ENCODE peak calls at places on chromosomes 13 and 19, in ten cellular contexts. N is IMR-90, S is breast epithelium, C is HepG2, H is ovary, B is esophagus squamous epithelium, P is adrenal gland, K is prostate gland, X is heart left ventricle, U is suprapubic skin. I is an unnamed sample. For H3K27me3, the result is how much of the 10 kb centered on the place peaks cover.

GRCh38 chr13:105220063-105220462 is 1315.4 kb downstream of the EFNB2 start:
- DNase-seq in X (no peak), N (peak), B (no peak), C (no peak), H (no peak), S (no peak), K (no peak), P (no peak), U (no peak), I (no peak)

GRCh38 chr19:49339364-49340068 is 4.3 kb downstream of the CD37 start:
- DNase-seq in B (no peak), K (peak), P (peak), U (peak), N (peak), C (no peak), X (peak), H (peak), S (peak), I (peak)

GRCh38 chr19:2852598-2852997 is 11.3 kb downstream of the ZNF555 start:
- DNase-seq in P (no peak), H (no peak), U (no peak), K (no peak), N (no peak), C (no peak), X (no peak), B (no peak), S (no peak), I (no peak)

GRCh38 chr13:78228940-78229339 is 310.3 kb upstream of the EDNRB start:
- DNase-seq in K (no peak), X (no peak), S (no peak), B (no peak), U (no peak), C (no peak), H (no peak), N (no peak), P (no peak), I (no peak)

GRCh38 chr13:41458939-41459753 is 1.8 kb downstream of the RGCC start:
- DNase-seq in S (peak), N (peak), X (peak), U (no peak), B (peak), H (no peak), C (peak), K (peak), P (no peak), I (no peak)

GRCh38 chr19:10848208-10848843 is at the start of gene C19orf38:
- DNase-seq in K (no peak), H (peak), C (no peak), B (no peak), P (no peak), U (no peak), S (no peak), N (no peak), X (no peak), I (no peak)

GRCh38 chr19:42129399-42130253 is 2.6 kb downstream of the POU2F2 start:
- DNase-seq in U (no peak), K (peak), X (no peak), N (peak), C (no peak), B (no peak), S (no peak), P (peak), H (no peak), I (peak)

GRCh38 chr13:77876176-77876575 is 42.5 kb downstream of the EDNRB start:
- DNase-seq in B (no peak), N (peak), P (no peak), U (no peak), X (no peak), S (no peak), H (no peak), C (no peak), K (no peak), I (no peak)

GRCh38 chr13:44103721-44104490 is 224.2 kb downstream of the LACC1 start:
- DNase-seq in X (no peak), C (no peak), B (no peak), K (peak), U (no peak), S (peak), P (no peak), H (peak), N (no peak), I (no peak)

GRCh38 chr13:113758651-113759524 is at the start of gene TMEM255B:
- DNase-seq in K (peak), B (peak), C (no peak), S (peak), X (peak), N (peak), H (peak), P (peak), U (peak), I (peak)

GRCh38 chr13:31756346-31756745 is 17.0 kb downstream of the RXFP2 start:
- DNase-seq in X (no peak), S (no peak), C (no peak), U (no peak), N (peak), B (no peak), K (no peak), H (no peak), P (no peak), I (no peak)

GRCh38 chr13:52921194-52921593 is 72.8 kb upstream of the PCDH8 start:
- DNase-seq in B (no peak), H (no peak), P (no peak), N (no peak), X (no peak), K (no peak), U (no peak), S (no peak), C (no peak), I (peak)

DNA sequence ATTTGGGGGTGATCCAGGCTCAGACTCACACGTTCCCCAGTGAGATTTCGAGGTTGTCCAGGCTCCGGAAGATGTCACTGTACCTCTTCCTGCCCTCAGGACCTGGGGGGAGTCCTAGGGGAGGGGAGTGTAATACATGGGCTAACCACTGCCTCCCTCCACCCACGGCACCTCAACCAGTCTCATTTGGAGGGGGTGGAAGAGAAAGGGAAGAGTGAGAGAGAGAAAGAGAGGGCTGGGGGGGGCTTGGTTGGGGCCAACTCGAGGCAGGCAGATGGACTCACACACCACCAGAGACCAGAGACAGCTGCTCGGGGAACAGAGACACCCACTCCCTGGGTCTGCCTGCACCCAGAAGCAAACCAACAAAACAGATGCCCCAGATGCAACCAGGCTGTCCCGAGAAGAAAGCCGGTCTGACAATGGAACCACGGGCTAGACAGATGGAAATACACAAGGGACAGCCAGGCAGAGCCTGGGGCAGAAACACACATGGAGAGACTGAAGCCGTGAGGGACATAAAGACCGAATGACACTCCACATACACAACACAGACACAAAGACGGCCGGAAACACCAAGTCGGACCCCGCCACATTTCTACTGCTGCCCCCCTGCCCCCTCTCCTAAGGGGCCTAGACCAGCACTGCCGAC is 825 bp downstream of the GMIP start:
- DNase-seq in B (no peak), U (peak), C (no peak), X (no peak), K (no peak), H (no peak), P (no peak), S (no peak), N (no peak), I (no peak)
- TF ChIP-seq POLR2A in B (no peak), U (no peak), C (no peak), X (no peak), K (no peak), H (no peak), P (no peak), S (no peak), N (no peak), I (no peak)

DNA sequence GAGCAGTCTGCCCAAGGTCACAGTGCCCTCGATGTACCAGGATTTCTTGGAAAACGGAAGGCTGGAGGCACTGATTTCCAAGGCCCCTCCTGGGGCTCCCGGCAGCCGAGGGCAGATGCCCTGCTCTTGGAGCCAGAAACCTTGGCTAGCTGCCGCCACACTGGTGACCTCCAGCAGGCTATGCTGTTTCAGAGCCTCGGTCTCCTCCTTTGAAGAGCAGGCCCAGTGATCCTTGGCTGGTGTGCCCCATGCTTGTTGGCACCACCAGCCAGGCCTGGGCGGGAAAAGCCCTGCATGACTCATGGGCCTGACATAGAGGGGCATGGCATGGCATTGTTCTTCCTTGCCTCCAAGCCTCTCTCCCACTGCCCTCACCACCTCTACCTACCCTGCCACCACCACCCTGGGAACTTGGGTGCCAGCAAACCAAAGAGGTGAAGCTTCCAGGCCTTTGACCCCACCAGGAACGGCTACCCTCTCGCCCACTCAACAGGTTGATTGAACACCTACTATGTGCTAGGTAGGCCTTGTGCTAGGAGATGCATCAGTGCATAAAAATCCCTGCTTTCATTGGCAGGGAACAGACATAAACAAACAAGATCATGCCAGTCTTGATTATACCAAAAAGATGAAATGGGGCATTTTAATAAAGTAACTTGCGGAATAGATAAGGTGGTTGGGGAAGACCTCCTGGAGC is 1.6 kb upstream of the CLEC11A start:
- DNase-seq in H (peak), C (no peak), N (no peak), P (peak), X (no peak), B (no peak), U (no peak), K (no peak), S (no peak), I (no peak)
- H3K27me3 ChIP-seq in H (under half), C (half or more), N (under half), P (under half), X (half or more), B (under half), U (under half), K (under half), S (under half), I (under half)

GRCh38 chr19:45508681-45508930 is 1.3 kb downstream of the VASP start:
- DNase-seq in X (no peak), S (no peak), U (no peak), B (no peak), H (peak), P (no peak), K (no peak), N (no peak), C (no peak), I (no peak)

GRCh38 chr19:45506991-45507863 is at the start of gene VASP:
- DNase-seq in U (peak), P (peak), S (peak), C (peak), K (peak), X (peak), H (peak), B (peak), N (peak), I (peak)

GRCh38 chr19:45509692-45510015 is 2.4 kb downstream of the VASP start:
- DNase-seq in X (no peak), P (no peak), H (no peak), K (no peak), S (no peak), N (no peak), U (no peak), B (no peak), C (no peak), I (no peak)

GRCh38 chr19:45507864-45508680 is 793 bp downstream of the VASP start:
- DNase-seq in B (no peak), U (no peak), P (peak), X (peak), S (peak), K (peak), H (peak), N (no peak), C (no peak), I (no peak)

DNA sequence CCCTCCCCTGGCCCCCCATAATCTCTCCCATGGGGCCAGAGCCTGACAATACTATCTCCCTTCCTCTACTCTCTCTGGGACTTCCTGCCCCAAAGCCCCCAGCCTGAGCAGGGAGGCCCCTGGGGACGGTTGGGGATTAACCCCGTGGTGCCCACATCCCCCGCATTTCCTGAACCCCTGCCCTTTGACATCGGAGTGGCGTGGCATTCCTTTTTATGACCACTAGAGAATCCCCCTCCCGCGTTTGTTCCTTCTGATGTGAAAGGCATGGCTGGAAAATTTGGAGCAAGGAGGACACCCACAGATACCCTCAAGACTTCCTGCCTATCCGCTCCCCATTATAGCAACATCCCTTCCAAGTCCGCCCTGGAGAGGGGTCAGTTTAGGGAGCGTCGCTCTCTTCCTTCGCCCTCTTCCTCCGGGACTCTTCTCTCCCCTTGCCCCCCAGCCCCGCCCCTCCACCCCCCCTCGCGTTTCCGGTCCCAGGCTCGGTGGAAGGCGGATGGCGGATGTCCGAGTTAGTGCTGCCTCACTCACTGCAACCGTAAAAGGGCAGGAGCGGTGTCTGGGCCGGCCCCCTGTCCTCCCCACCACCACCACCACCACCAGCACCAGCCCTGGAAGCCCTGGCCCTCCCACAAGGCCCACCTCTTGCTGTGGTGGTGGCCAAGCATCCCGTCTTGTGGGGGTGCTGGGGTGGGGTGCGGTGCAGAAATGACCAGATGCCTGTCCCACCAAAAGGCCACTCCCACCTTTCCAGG is 1.8 kb downstream of the VASP start:
- DNase-seq in S (peak), N (peak), H (peak), P (peak), K (peak), C (peak), U (no peak), X (peak), B (no peak), I (peak)
- TF ChIP-seq POLR2A in S (no peak), N (peak), H (no peak), P (no peak), K (peak), C (peak), U (no peak), X (no peak), B (no peak), I (no peak)

GRCh38 chr19:54806516-54806838 is 3.1 kb downstream of the KIR2DL4 start:
- DNase-seq in B (no peak), P (no peak), N (no peak), H (no peak), K (no peak), X (no peak), C (no peak), S (no peak), U (no peak), I (no peak)

GRCh38 chr19:54805665-54806515 is 2.5 kb downstream of the KIR2DL4 start:
- DNase-seq in K (no peak), H (no peak), U (no peak), P (no peak), S (no peak), N (no peak), B (no peak), C (no peak), X (no peak), I (no peak)

GRCh38 chr19:54804571-54804970 is 1.2 kb downstream of the KIR2DL4 start:
- DNase-seq in N (no peak), K (no peak), P (no peak), B (no peak), U (no peak), S (no peak), C (no peak), X (no peak), H (no peak), I (no peak)

GRCh38 chr19:54803410-54803809 is at the start of gene KIR2DL4:
- DNase-seq in P (no peak), B (no peak), C (no peak), H (no peak), K (no peak), N (no peak), X (no peak), U (no peak), S (no peak), I (no peak)

GRCh38 chr19:54804101-54804500 is 691 bp downstream of the KIR2DL4 start:
- DNase-seq in H (no peak), N (no peak), K (no peak), X (no peak), S (no peak), P (no peak), B (no peak), U (no peak), C (no peak), I (no peak)
- H3K27me3 ChIP-seq in H (under half), N (under half), K (under half), X (under half), S (under half), P (under half), B (under half), U (under half), C (under half), I (under half)

GRCh38 chr19:27795369-27795768 is 1417.6 kb downstream of the UQCRFS1 start:
- DNase-seq in H (no peak), N (no peak), C (no peak), X (no peak), S (no peak), U (no peak), B (no peak), K (no peak), P (no peak), I (no peak)

GRCh38 chr19:27793644-27794443 is 1419.1 kb downstream of the UQCRFS1 start:
- DNase-seq in X (peak), H (peak), U (peak), S (peak), K (peak), B (peak), P (peak), N (peak), C (peak), I (peak)

GRCh38 chr19:27794444-27795042 is 1418.4 kb downstream of the UQCRFS1 start:
- DNase-seq in K (no peak), B (no peak), C (peak), H (no peak), X (peak), S (no peak), P (peak), U (no peak), N (peak), I (no peak)

GRCh38 chr19:27792576-27793127 is 1420.3 kb downstream of the UQCRFS1 start:
- DNase-seq in U (no peak), K (no peak), H (no peak), N (no peak), C (no peak), B (no peak), X (no peak), S (no peak), P (no peak), I (no peak)

DNA sequence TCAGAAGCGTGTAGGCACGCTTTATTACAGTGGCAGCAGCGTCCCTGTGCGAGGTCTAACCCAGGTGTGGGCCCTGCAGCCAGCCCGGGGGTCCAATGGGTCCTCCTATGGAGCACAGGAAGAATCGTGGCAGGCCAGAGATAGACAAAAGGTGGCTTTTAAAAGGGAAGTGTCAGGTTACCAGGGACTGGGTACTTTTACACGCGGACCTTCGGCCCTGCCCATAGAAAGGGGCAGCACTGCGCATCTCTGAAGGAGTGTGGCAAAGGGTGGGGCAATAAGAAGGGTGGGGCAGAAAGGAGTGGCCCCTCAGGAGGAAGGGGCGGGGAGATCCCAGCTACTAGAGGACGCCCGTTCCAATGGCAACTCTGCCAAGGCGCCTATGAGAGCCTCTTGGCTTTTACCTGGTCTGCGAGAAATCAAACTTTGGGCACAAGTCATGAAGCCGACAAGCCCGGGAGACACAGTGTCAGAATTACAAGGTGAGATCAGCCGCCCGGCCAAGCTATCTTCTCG is 1419.8 kb downstream of the UQCRFS1 start:
- DNase-seq in X (peak), S (peak), H (no peak), U (peak), K (peak), N (peak), P (peak), C (peak), B (peak), I (peak)
- TF ChIP-seq POLR2A in X (no peak), S (no peak), H (no peak), U (no peak), K (peak), N (no peak), P (no peak), C (no peak), B (no peak), I (no peak)

I was measured in tibial nerve.